ENCODE peak calls at places on chromosomes 16 and 17, in ten cellular contexts. H is K562; D is body of pancreas; G is AG09319; C is left ventricle myocardium inferior; R is keratinocyte; I is HCT116; M is GM13977; P is CD8-positive, alpha-beta T cell; O is heart right ventricle. T is an unnamed sample.

GRCh38 chr17:62090021-62090824 is 25.1 kb upstream of the MED13 start:
- DNase-seq in D (peak; percentile 19), O (no peak), C (no peak), P (no peak), I (no peak), R (no peak), M (no peak), H (no peak), G (no peak), T (no peak)

GRCh38 chr16:75054556-75054947 is 55.7 kb downstream of the ZNRF1 start:
- DNase-seq in D (no peak), C (no peak), P (no peak), R (no peak), H (no peak), O (no peak), G (no peak), M (no peak), I (no peak), T (no peak)

GRCh38 chr16:67185003-67185865 is 1.5 kb upstream of the MATCAP1 start:
- DNase-seq in H (peak; percentile 77), O (peak; percentile 93), R (peak; percentile 56), M (peak; percentile 85), I (peak; percentile 67), C (peak; percentile 93), P (peak; percentile 88), D (peak; percentile 95), G (peak; percentile 76), T (no peak)

GRCh38 chr17:60141111-60142018 is 8.4 kb upstream of the CA4 start:
- DNase-seq in R (no peak), D (peak; percentile 92), O (no peak), M (no peak), I (no peak), C (no peak), H (no peak), P (no peak), G (no peak), T (no peak)

GRCh38 chr16:24876231-24876630 is 30.5 kb downstream of the SLC5A11 start:
- DNase-seq in P (no peak), I (no peak), R (no peak), C (no peak), H (no peak), D (no peak), M (no peak), O (no peak), G (no peak), T (no peak)

GRCh38 chr17:2595736-2596135 is 2.3 kb downstream of the PAFAH1B1 start:
- DNase-seq in M (no peak), P (no peak), G (no peak), R (no peak), I (no peak), C (no peak), H (no peak), D (no peak), O (no peak), T (no peak)

GRCh38 chr17:751269-752001 is 629 bp downstream of the GEMIN4 start:
- DNase-seq in O (no peak), G (no peak), H (peak; percentile 23), P (peak; percentile 60), R (no peak), D (peak; percentile 31), M (peak; percentile 61), C (peak; percentile 26), I (no peak), T (no peak)

GRCh38 chr17:83195330-83196087 is 116.1 kb downstream of the METRNL start:
- DNase-seq in G (peak; percentile 52), R (no peak), M (no peak), O (peak; percentile 65), C (peak; percentile 60), I (no peak), H (peak; percentile 46), P (no peak), D (peak; percentile 31), T (no peak)

GRCh38 chr17:18184143-18185007 is 747 bp downstream of the ALKBH5 start:
- DNase-seq in O (peak; percentile 47), R (no peak), M (peak; percentile 63), C (peak; percentile 45), I (no peak), P (peak; percentile 70), G (no peak), D (peak; percentile 57), H (no peak), T (no peak)

GRCh38 chr16:69105501-69106361 is at the start of gene HAS3:
- DNase-seq in G (no peak), H (peak; percentile 61), I (peak; percentile 69), R (no peak), O (peak; percentile 52), C (peak; percentile 50), P (no peak), M (peak; percentile 82), D (peak; percentile 77), T (peak; percentile 46)

GRCh38 chr17:79088997-79089328 is 14.3 kb downstream of the ENGASE start:
- DNase-seq in I (no peak), R (no peak), H (no peak), M (no peak), C (no peak), G (no peak), O (no peak), P (no peak), D (no peak), T (no peak)

GRCh38 chr16:85279874-85280545 is 167.7 kb upstream of the CIBAR2 start:
- DNase-seq in G (no peak), O (peak; percentile 72), C (peak; percentile 62), H (no peak), D (peak; percentile 31), I (no peak), R (no peak), P (no peak), M (no peak), T (no peak)

GRCh38 chr17:46192484-46193245 is 564 bp downstream of the KANSL1 start:
- DNase-seq in R (no peak), M (peak; percentile 84), C (peak; percentile 69), O (peak; percentile 62), G (no peak), D (peak; percentile 72), I (no peak), P (peak; percentile 66), H (peak; percentile 89), T (peak; percentile 36)

GRCh38 chr16:2095315-2095853 is 40.3 kb downstream of the PKD1 start:
- DNase-seq in M (no peak), C (no peak), P (no peak), R (no peak), H (no peak), I (no peak), D (no peak), O (no peak), G (no peak), T (no peak)

GRCh38 chr17:60554377-60554788 is 28.3 kb upstream of the APPBP2 start:
- DNase-seq in O (no peak), P (no peak), D (peak; percentile 13), R (no peak), G (peak; percentile 97), I (no peak), C (no peak), H (no peak), M (no peak), T (no peak)

GRCh38 chr17:37643118-37643766 is at the start of gene DDX52:
- DNase-seq in C (peak; percentile 92), H (peak; percentile 95), I (peak; percentile 76), R (peak; percentile 56), O (peak; percentile 92), D (peak; percentile 98), G (peak; percentile 63), M (peak; percentile 89), P (peak; percentile 86), T (peak; percentile 66)
- TF ChIP-seq CTCF in C (peak; percentile 26), H (no peak), I (no peak), R (no peak), O (no peak), D (no peak), G (peak; percentile 10), M (peak; percentile 0), P (no peak), T (peak; percentile 17)

GRCh38 chr16:48044117-48044516 is 111.7 kb downstream of the ABCC12 start:
- DNase-seq in H (no peak), M (no peak), D (no peak), G (no peak), R (no peak), I (no peak), P (no peak), C (no peak), O (no peak), T (no peak)

GRCh38 chr16:48047273-48047672 is 108.5 kb downstream of the ABCC12 start:
- DNase-seq in D (no peak), H (no peak), C (no peak), G (no peak), R (no peak), P (no peak), M (no peak), I (no peak), O (no peak), T (no peak)

GRCh38 chr16:48047755-48048154 is 108.0 kb downstream of the ABCC12 start:
- DNase-seq in O (no peak), H (no peak), D (no peak), P (no peak), I (no peak), G (no peak), M (no peak), R (no peak), C (no peak), T (no peak)

GRCh38 chr16:48041861-48042435 is 113.8 kb downstream of the ABCC12 start:
- DNase-seq in P (no peak), R (no peak), I (peak; percentile 13), C (no peak), O (no peak), G (no peak), D (no peak), H (peak; percentile 13), M (no peak), T (no peak)
- TF ChIP-seq CTCF in P (no peak), R (peak; percentile 19), I (peak; percentile 48), C (no peak), O (no peak), G (no peak), D (no peak), H (peak; percentile 28), M (peak; percentile 5), T (peak; percentile 21)

DNA sequence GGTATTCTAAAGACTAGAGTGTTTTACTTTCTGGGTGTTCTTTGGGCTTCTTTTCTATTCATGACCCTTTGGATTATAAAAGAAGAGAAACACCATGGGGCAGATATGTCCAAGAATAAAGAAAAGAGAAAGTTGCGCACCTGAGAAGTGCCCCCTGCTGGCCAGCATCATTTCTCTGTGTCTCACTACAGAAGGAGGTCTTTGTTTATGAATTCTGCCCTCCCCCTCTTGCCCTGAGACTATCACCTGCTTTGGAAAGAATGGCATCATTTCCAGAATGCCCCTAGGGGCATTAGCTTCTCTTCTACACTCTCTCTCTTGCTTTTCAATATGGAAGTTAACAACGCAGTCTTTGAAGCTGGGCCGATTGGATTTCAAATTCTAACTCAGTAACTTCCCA is 45.0 kb downstream of the CDH13 start:
- DNase-seq in H (no peak), R (no peak), P (peak; percentile 39), D (no peak), I (no peak), O (no peak), G (no peak), C (no peak), M (peak; percentile 15), T (no peak)
- TF ChIP-seq CTCF in H (peak; percentile 29), R (peak; percentile 35), P (peak; percentile 29), D (no peak), I (peak; percentile 81), O (no peak), G (peak; percentile 19), C (peak; percentile 32), M (peak; percentile 51), T (peak; percentile 6)

DNA sequence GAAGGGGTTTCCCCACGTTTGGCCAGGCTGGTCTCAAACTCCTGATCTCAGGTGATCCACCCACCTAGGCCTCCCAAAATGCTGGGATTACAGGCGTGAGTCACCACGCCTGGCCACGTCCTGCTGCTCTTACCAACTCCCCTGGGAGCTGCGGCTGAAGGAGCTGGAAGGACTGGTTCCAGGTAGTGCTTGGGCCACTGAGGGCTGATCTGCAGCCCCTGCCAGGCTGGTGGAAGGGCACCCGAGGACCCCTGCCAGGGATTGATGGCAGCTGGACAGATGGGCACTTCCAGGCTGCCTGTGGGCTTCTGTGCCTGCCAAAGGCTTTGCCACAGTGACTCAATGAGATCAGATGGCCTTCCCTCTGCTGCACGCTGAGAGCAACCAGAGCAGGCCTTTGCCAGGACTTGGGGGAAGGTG is 2.3 kb downstream of the OXLD1 start:
- DNase-seq in G (no peak), H (no peak), D (no peak), R (no peak), M (no peak), P (no peak), C (no peak), I (peak; percentile 64), O (no peak), T (no peak)
- TF ChIP-seq CTCF in G (no peak), H (no peak), D (no peak), R (no peak), M (no peak), P (no peak), C (no peak), I (no peak), O (no peak), T (no peak)